ENCODE peak calls at places on chromosomes 3 and 15, in five cellular contexts. N, O, E, W and G are unnamed samples.

GRCh38 chr3:114299421-114299820 is 5.6 kb downstream of the TIGIT start:
- DNase-seq in E (peak), N (no peak), O (peak), W (no peak), G (peak)

GRCh38 chr3:1798711-1799410 is 299.8 kb upstream of the CNTN4 start:
- DNase-seq in W (no peak), N (no peak), O (no peak), E (no peak), G (no peak)

GRCh38 chr3:113039546-113039945 is 48.8 kb downstream of the GTPBP8 start:
- DNase-seq in N (no peak), O (no peak), E (no peak), W (no peak), G (no peak)

GRCh38 chr15:22808761-22809280 is 22.4 kb downstream of the NIPA1 start:
- DNase-seq in E (no peak), W (no peak), O (no peak), N (no peak), G (no peak)

GRCh38 chr15:70266412-70267089 is 168.8 kb upstream of the TLE3 start:
- DNase-seq in N (peak), E (peak), O (peak), W (peak), G (no peak)

GRCh38 chr15:23759964-23760363 is 72.9 kb upstream of the NDN start:
- DNase-seq in E (no peak), N (no peak), W (no peak), O (no peak), G (no peak)

GRCh38 chr3:138479355-138479964 is 45.0 kb downstream of the ESYT3 start:
- DNase-seq in W (peak), N (no peak), E (peak), O (peak), G (peak)

GRCh38 chr3:53696401-53697172 is 149.6 kb downstream of the CHDH start:
- DNase-seq in W (peak), E (peak), O (peak), N (no peak), G (no peak)

GRCh38 chr3:196519738-196520122 is 4.6 kb upstream of the SMCO1 start:
- DNase-seq in W (no peak), E (peak), N (no peak), O (no peak), G (no peak)

GRCh38 chr3:33652736-33653135 is 65.3 kb downstream of the CLASP2 start:
- DNase-seq in E (no peak), N (no peak), O (no peak), W (no peak), G (no peak)

GRCh38 chr3:139132976-139133375 is 88.3 kb upstream of the PRR23C start:
- DNase-seq in O (no peak), E (no peak), W (no peak), N (no peak), G (no peak)

GRCh38 chr15:85837011-85837433 is 42.3 kb upstream of the KLHL25 start:
- DNase-seq in O (no peak), W (no peak), N (no peak), E (peak), G (no peak)

GRCh38 chr3:7194081-7194835 is 333.3 kb downstream of the GRM7 start:
- DNase-seq in E (peak), W (no peak), O (no peak), N (no peak), G (no peak)

GRCh38 chr3:25831578-25831977 is 41.7 kb downstream of the OXSM start:
- DNase-seq in E (peak), N (no peak), W (peak), O (peak), G (peak)

GRCh38 chr3:60461199-60461598 is 790.1 kb downstream of the FHIT start:
- DNase-seq in O (no peak), E (peak), W (no peak), N (no peak), G (no peak)

GRCh38 chr15:89332446-89332845 is 2.2 kb downstream of the POLG start:
- DNase-seq in E (peak), W (peak), N (no peak), O (peak), G (no peak)

GRCh38 chr3:152398495-152398894 is 129.8 kb downstream of the MBNL1 start:
- DNase-seq in W (peak), E (no peak), N (no peak), O (peak), G (no peak)

GRCh38 chr3:94862703-94863102 is 799.8 kb downstream of the NSUN3 start:
- DNase-seq in N (no peak), E (peak), O (peak), W (peak), G (no peak)

GRCh38 chr3:71325715-71326114 is 257.8 kb downstream of the FOXP1 start:
- DNase-seq in O (no peak), W (no peak), E (no peak), N (no peak), G (no peak)

GRCh38 chr3:154247806-154248480 is 76.3 kb downstream of the DHX36 start:
- DNase-seq in N (no peak), W (no peak), E (no peak), O (no peak), G (no peak)

GRCh38 chr15:22258402-22259150 is 178.2 kb downstream of the OR4M2 start:
- DNase-seq in O (no peak), W (no peak), E (no peak), N (no peak), G (no peak)

GRCh38 chr15:45180201-45180600 is 7.6 kb downstream of the SHF start:
- DNase-seq in E (no peak), N (no peak), O (no peak), W (no peak), G (no peak)

GRCh38 chr3:116140100-116140689 is 305.1 kb downstream of the LSAMP start:
- DNase-seq in E (peak), N (no peak), W (peak), O (peak), G (peak)

GRCh38 chr15:48363474-48363873 is 32.2 kb downstream of the DUT start:
- DNase-seq in E (no peak), N (no peak), W (peak), O (peak), G (no peak)

GRCh38 chr3:195385526-195385925 is 57.3 kb downstream of the ACAP2 start:
- DNase-seq in W (peak), N (no peak), E (peak), O (peak), G (no peak)

GRCh38 chr15:39728844-39729243 is 53.8 kb downstream of the FSIP1 start:
- DNase-seq in W (peak), N (no peak), O (peak), E (no peak), G (peak)

GRCh38 chr3:80233576-80233975 is 465.8 kb upstream of the ROBO1 start:
- DNase-seq in E (peak), N (no peak), W (no peak), O (no peak), G (no peak)

GRCh38 chr3:151117044-151117443 is 31.6 kb downstream of the MED12L start:
- DNase-seq in W (no peak), E (no peak), N (no peak), O (no peak), G (no peak)

GRCh38 chr3:151107701-151108100 is 22.2 kb downstream of the MED12L start:
- DNase-seq in O (no peak), E (no peak), N (no peak), W (no peak), G (no peak)

GRCh38 chr3:151112731-151113130 is 27.3 kb downstream of the MED12L start:
- DNase-seq in E (no peak), W (no peak), N (no peak), O (no peak), G (no peak)

GRCh38 chr3:151109401-151109800 is 23.9 kb downstream of the MED12L start:
- DNase-seq in W (no peak), N (no peak), O (no peak), E (no peak), G (no peak)

DNA sequence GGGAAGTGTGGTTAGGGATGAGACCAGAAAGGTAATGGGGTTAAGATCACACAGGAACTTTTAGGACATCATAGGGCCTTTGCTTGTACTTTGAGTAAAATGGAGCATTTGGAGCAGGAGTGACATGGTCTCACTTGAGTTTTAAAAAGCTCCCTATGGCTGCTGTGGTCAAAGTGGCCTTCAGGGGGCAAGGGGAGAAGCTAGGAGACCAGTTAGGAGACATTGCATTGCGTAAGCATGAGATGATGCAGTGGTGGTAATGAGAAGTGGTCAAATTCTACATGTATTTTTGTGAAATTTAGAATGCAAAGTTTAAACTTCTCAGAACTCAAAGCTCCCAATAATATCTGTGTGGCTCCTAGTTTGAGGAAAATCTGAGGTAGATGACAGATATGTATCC is 27.9 kb downstream of the MED12L start:
- DNase-seq in O (no peak), W (no peak), N (no peak), E (no peak), G (no peak)
- TF ChIP-seq CTCF in O (no peak), W (no peak), N (no peak), E (no peak), G (no peak)

GRCh38 chr3:15819576-15819975 is 21.8 kb upstream of the ANKRD28 start:
- DNase-seq in E (no peak), N (no peak), O (no peak), W (peak), G (no peak)

GRCh38 chr3:15822281-15822680 is 24.5 kb upstream of the ANKRD28 start:
- DNase-seq in W (no peak), O (no peak), E (no peak), N (no peak), G (no peak)

GRCh38 chr3:15823092-15823491 is 25.3 kb upstream of the ANKRD28 start:
- DNase-seq in O (no peak), W (no peak), E (no peak), N (no peak), G (no peak)

GRCh38 chr3:15819043-15819442 is 21.3 kb upstream of the ANKRD28 start:
- DNase-seq in W (no peak), N (no peak), E (no peak), O (no peak), G (no peak)

DNA sequence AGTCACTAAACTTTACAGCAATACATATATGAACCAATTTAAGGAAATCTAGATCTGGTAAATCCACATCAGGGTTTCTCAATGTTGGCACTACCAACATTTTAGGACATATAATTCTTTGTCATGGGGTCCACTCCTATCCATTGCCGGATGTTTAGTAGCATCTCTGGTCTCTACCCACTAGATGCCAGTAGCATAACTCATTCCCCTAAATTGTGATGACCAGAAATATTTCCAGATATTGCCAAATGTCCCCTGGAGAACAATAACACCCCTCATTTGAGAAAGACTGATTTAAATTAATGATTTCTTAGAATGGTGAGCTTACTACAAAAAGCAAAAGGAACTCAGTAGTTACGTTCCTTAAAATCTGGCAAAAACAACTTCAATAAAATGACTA is 23.1 kb upstream of the ANKRD28 start:
- DNase-seq in E (no peak), O (peak), N (no peak), W (peak), G (no peak)
- TF ChIP-seq CTCF in E (no peak), O (no peak), N (no peak), W (peak), G (no peak)

GRCh38 chr15:29613951-29614382 is 208.3 kb downstream of the TJP1 start:
- DNase-seq in O (no peak), N (no peak), E (peak), W (no peak), G (no peak)
- TF ChIP-seq CTCF in O (no peak), N (no peak), E (peak), W (no peak), G (peak)

DNA sequence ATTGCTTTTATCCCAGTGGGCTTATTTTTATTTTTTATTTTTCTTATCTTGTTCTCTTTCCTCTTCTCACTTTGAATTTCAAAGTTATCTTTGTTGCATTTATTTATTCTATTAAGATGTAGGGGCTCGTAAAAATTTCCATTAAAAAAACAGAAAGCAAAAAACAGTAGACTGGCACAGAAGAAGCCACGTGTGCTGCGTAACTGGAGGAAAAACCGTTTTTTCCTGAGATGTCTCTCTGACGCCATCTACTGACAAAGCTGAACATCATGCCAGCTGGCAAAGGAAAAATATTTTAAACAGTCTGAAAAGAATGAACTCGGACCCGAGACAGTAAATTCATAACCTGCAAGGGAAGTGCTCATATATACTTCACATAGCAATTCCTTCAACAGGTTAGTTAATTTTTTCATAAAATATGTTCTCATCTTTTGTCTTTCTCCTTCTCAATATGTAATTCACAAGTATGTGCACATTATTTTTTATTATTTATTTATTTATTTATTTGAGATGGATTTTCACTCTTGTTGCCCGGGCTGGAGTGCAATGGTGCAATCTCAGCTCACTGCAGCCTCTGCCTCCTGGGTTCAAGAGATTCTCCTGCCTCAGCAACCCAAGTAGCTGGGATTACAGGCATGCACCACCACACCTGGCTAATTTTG is 10.5 kb upstream of the MFSD1 start:
- DNase-seq in W (peak), O (peak), N (no peak), E (peak), G (peak)
- TF ChIP-seq CTCF in W (peak), O (peak), N (peak), E (peak), G (peak)

DNA sequence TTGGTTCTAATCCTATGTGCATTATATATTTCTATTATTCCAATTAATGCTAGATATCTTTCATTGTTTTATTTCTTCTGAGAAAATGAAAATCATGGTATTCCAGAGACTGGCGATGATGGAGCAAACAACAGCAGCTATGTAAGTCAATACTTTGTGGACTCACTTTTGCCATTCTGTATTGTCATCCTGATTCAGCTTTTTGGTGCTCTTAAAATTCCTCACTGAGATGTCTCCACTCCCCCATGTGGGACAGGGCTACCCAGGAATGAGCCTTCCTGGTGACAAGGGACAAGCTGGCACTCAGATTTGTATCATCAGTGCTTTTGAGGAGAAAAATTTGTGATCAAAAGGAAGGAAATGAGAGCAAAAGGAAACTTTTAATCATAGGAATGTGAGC is 56.7 kb upstream of the XCR1 start:
- DNase-seq in W (no peak), N (no peak), E (no peak), O (no peak), G (no peak)
- TF ChIP-seq CTCF in W (no peak), N (no peak), E (no peak), O (no peak), G (no peak)

DNA sequence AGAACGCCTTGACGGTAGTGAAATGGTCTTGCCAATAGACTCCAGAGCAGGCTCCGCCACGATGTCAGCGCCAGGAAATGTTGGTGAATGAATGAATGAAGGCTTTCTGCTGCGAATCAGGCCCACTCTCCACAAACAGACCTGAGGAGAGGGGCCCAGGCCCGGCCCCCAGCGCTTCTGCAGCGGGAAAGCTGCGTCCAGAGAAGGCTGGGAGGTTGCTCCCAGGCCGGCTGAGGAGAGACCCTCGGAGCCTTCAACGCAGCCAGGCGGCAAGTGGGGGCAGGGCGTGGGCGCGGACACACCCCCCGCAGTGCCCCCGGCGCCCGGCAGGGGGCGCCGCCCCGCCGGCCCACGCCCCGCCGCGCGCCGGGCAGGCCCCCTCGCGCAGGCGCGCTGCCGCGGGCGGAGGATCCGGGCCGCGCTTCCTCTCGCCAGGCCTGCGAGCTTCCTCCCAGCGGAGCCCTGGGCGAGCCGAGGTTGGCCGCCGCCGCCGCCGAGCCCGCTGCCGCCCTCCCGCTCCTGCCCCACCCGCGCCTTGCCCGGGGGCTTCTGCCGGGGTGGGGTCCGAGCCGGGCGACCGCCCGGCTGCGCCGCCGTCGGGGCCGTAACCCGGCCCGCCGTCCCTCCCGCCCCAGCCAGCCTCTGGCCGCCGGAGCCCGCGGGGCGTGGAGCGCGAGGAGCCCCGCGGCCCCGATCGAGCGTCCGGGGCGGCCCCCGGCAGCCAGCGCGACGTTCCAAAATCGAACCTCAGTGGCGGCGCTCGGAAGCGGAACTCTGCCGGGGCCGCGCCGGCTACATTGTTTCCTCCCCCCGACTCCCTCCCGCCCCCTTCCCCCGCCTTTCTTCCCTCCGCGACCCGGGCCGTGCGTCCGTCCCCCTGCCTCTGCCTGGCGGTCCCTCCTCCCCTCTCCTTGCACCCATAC is at the start of gene CSK:
- DNase-seq in E (peak), N (peak), O (peak), W (peak), G (peak)
- TF ChIP-seq CTCF in E (peak), N (peak), O (peak), W (no peak), G (peak)